ENCODE peak calls at places on chromosome 2, in six cellular contexts. W is cardiac muscle cell, U is A549, B is lower lobe of right lung, E is astrocyte, S is tibial artery. F is an unnamed sample.

GRCh38 chr2:105113616-105114275 is 75.9 kb downstream of the MRPS9 start:
- DNase-seq in S (no peak), U (no peak), W (peak; percentile 20), B (no peak), E (no peak), F (no peak)

GRCh38 chr2:41197781-41198180 is 745.9 kb upstream of the SLC8A1 start:
- DNase-seq in E (no peak), B (no peak), S (no peak), W (peak; percentile 35), U (no peak), F (no peak)

GRCh38 chr2:29290293-29291052 is 175.3 kb downstream of the CLIP4 start:
- DNase-seq in S (no peak), W (no peak), U (no peak), B (no peak), E (no peak), F (no peak)

GRCh38 chr2:84846041-84846663 is 34.7 kb downstream of the TRABD2A start:
- DNase-seq in S (no peak), W (no peak), U (no peak), B (no peak), E (peak; percentile 69), F (no peak)

GRCh38 chr2:95215018-95215612 is 7.8 kb downstream of the ZNF892 start:
- DNase-seq in W (no peak), U (no peak), E (no peak), B (no peak), S (no peak), F (no peak)

GRCh38 chr2:186256540-186256939 is 229.5 kb upstream of the ZC3H15 start:
- DNase-seq in S (no peak), W (peak; percentile 45), U (peak; percentile 10), B (no peak), E (peak; percentile 26), F (no peak)

GRCh38 chr2:160407393-160408204 is 86.0 kb downstream of the RBMS1 start:
- DNase-seq in S (peak; percentile 44), E (peak; percentile 57), B (peak; percentile 80), W (peak; percentile 66), U (peak; percentile 38), F (peak; percentile 60)

GRCh38 chr2:233113114-233113452 is 52.9 kb downstream of the INPP5D start:
- DNase-seq in E (no peak), U (no peak), W (no peak), B (no peak), S (no peak), F (no peak)

GRCh38 chr2:214695789-214696188 is 113.7 kb downstream of the BARD1 start:
- DNase-seq in U (no peak), B (no peak), S (no peak), W (no peak), E (no peak), F (no peak)

GRCh38 chr2:118737690-118738089 is 109.8 kb downstream of the EN1 start:
- DNase-seq in B (no peak), U (no peak), W (no peak), E (no peak), S (no peak), F (no peak)

GRCh38 chr2:160271166-160272086 is 71.4 kb upstream of the ITGB6 start:
- DNase-seq in S (no peak), E (no peak), U (no peak), B (peak; percentile 57), W (peak; percentile 90), F (peak; percentile 67)

GRCh38 chr2:112705576-112705975 is 15.2 kb upstream of the NT5DC4 start:
- DNase-seq in B (no peak), E (no peak), S (no peak), W (no peak), U (no peak), F (no peak)

GRCh38 chr2:189253841-189254240 is 74.3 kb upstream of the COL5A2 start:
- DNase-seq in S (no peak), U (no peak), B (no peak), E (peak; percentile 61), W (no peak), F (no peak)

GRCh38 chr2:29255006-29255405 is 139.8 kb downstream of the CLIP4 start:
- DNase-seq in W (no peak), S (no peak), B (no peak), U (no peak), E (no peak), F (no peak)

GRCh38 chr2:56741601-56742102 is 557.9 kb downstream of the CCDC85A start:
- DNase-seq in S (peak; percentile 24), B (peak; percentile 37), E (peak; percentile 97), U (peak; percentile 84), W (peak; percentile 5), F (no peak)

GRCh38 chr2:80326214-80326613 is 21.7 kb upstream of the LRRTM1 start:
- DNase-seq in B (no peak), U (no peak), S (no peak), E (peak; percentile 10), W (peak; percentile 64), F (no peak)

DNA sequence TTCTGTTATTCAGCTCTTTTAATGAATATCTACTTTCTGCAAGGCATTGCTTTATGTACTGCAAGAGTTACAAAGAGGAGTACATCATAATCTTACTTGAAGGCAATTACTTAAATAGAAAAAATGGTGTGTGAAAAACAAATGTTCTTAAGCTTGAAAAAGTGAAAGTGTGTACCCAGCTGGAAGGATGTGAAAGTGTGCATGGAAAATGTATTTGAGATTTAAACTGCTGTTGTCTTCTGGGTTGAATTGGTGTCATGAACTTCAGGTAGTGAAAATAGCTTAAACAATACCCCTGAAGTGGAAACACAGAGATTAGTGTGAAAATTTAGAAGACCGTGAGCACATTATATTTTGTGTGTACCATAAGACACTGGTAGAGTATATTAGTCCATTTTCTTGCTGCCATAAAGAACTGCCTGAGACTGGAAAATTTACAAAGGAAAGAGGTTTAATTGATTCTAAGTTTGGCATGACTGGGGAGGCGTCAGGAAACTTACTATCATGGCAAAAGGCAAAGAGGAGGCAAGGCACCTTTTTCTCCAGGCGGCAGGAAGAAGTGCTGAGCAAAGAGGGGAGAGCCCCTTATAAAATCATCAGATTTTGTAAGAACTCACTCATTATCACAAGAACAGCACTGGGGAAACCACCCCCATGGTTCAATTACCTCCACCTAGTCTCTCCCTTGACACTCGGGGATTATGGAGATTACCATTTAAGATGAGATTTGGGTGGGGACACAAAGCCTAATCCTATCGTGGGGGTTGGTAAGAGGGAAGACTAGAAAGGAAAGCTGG is 38.8 kb downstream of the SCN2A start:
- DNase-seq in W (no peak), B (no peak), S (no peak), U (no peak), E (no peak), F (no peak)
- H3K27ac ChIP-seq in W (no peak overlapping the region), B (no peak overlapping the region), S (no peak overlapping the region), U (no peak overlapping the region), E (no peak overlapping the region), F (no peak overlapping the region)

GRCh38 chr2:49286726-49287125 is 132.4 kb upstream of the FSHR start:
- DNase-seq in U (no peak), S (no peak), E (no peak), W (no peak), B (no peak), F (no peak)
- H3K27ac ChIP-seq in U (no peak overlapping the region), S (no peak overlapping the region), E (no peak overlapping the region), W (no peak overlapping the region), B (no peak overlapping the region), F (no peak overlapping the region)

DNA sequence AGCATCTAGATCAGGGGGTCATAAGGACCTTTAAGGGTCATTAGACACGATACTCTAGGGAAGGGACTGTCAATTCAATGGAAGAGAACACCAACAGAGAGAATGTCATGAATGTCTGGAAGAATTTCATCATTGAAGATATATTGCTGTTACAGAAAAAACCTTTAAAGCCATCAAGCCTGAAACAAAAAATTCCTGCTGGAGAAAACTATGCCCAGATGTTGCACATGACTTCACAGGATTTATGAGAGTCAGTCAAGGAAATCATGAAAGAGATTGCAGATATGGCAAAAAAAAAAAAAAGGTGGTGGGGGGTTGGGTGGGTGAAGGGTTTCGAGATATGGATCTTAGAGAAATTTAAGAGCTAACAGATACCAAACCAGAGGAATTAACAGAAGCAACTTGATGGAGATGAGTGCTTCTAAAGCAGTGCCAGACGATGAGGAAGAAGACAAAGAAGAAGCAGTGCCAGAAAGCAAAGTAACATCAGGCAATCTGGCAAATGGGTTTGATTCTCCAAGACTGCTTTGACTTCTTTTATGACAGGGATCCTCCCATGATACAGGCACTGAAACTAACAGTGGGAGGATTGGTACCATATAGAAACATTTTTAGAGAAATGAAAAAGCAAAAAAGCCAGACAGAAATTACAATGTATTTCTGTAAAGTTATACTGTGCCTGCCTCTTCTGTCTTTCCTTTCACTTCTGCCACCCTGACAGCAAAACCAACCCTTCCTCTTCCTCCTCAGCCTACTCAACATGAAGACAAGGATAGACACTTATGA is 28.5 kb downstream of the MAP4K3 start:
- DNase-seq in B (no peak), E (no peak), W (no peak), U (no peak), S (no peak), F (no peak)
- H3K27ac ChIP-seq in B (no peak overlapping the region), E (no peak overlapping the region), W (no peak overlapping the region), U (no peak overlapping the region), S (no peak overlapping the region), F (no peak overlapping the region)

GRCh38 chr2:38265461-38265860 is 111.6 kb downstream of the ATL2 start:
- DNase-seq in S (no peak), W (no peak), U (no peak), B (no peak), E (no peak), F (no peak)
- H3K27ac ChIP-seq in S (no peak overlapping the region), W (no peak overlapping the region), U (no peak overlapping the region), B (no peak overlapping the region), E (no peak overlapping the region), F (no peak overlapping the region)

F was measured in caudate nucleus.